ENCODE peak calls at places on chromosomes 13 and 19, in nine cellular contexts. One of them, this sample, is unnamed.

GRCh38 chr13:106286811-106287210 is 248.7 kb downstream of the EFNB2 start:
- DNase-seq in activated CD4-positive, alpha-beta memory T cell treated with anti-CD3 and anti-CD28 coated beads, Interleukin-2, amount 10 ng/mL, durations not matched to agents 7 days and 5 days: no peak
- DNase-seq in H9: no peak
- DNase-seq in CD4-positive, alpha-beta T cell: no peak
- DNase-seq in iris pigment epithelial cell: peak
- DNase-seq in sigmoid colon: no peak
- DNase-seq in AG09309: no peak
- DNase-seq in HT-29: no peak
- DNase-seq in stromal cell of bone marrow: no peak
- DNase-seq in this sample: no peak

GRCh38 chr13:92346046-92346445 is 880.6 kb upstream of the GPC6 start:
- DNase-seq in activated CD4-positive, alpha-beta memory T cell treated with anti-CD3 and anti-CD28 coated beads, Interleukin-2, amount 10 ng/mL, durations not matched to agents 7 days and 5 days: no peak
- DNase-seq in H9: no peak
- DNase-seq in CD4-positive, alpha-beta T cell: no peak
- DNase-seq in iris pigment epithelial cell: no peak
- DNase-seq in sigmoid colon: no peak
- DNase-seq in AG09309: no peak
- DNase-seq in HT-29: no peak
- DNase-seq in stromal cell of bone marrow: no peak
- DNase-seq in this sample: no peak

GRCh38 chr19:48493718-48494515 is 17.7 kb downstream of the LMTK3 start:
- DNase-seq in activated CD4-positive, alpha-beta memory T cell treated with anti-CD3 and anti-CD28 coated beads, Interleukin-2, amount 10 ng/mL, durations not matched to agents 7 days and 5 days: no peak
- DNase-seq in H9: no peak
- DNase-seq in CD4-positive, alpha-beta T cell: no peak
- DNase-seq in iris pigment epithelial cell: no peak
- DNase-seq in sigmoid colon: no peak
- DNase-seq in AG09309: no peak
- DNase-seq in HT-29: no peak
- DNase-seq in stromal cell of bone marrow: no peak
- DNase-seq in this sample: no peak

GRCh38 chr19:10808937-10809655 is 26.9 kb downstream of the TMED1 start:
- DNase-seq in activated CD4-positive, alpha-beta memory T cell treated with anti-CD3 and anti-CD28 coated beads, Interleukin-2, amount 10 ng/mL, durations not matched to agents 7 days and 5 days: peak
- DNase-seq in H9: no peak
- DNase-seq in CD4-positive, alpha-beta T cell: peak
- DNase-seq in iris pigment epithelial cell: peak
- DNase-seq in sigmoid colon: no peak
- DNase-seq in AG09309: peak
- DNase-seq in HT-29: no peak
- DNase-seq in stromal cell of bone marrow: no peak
- DNase-seq in this sample: no peak

GRCh38 chr13:44132710-44133109 is 240.9 kb upstream of the SERP2 start:
- DNase-seq in activated CD4-positive, alpha-beta memory T cell treated with anti-CD3 and anti-CD28 coated beads, Interleukin-2, amount 10 ng/mL, durations not matched to agents 7 days and 5 days: no peak
- DNase-seq in H9: no peak
- DNase-seq in CD4-positive, alpha-beta T cell: no peak
- DNase-seq in iris pigment epithelial cell: peak
- DNase-seq in sigmoid colon: peak
- DNase-seq in AG09309: no peak
- DNase-seq in HT-29: peak
- DNase-seq in stromal cell of bone marrow: peak
- DNase-seq in this sample: no peak

GRCh38 chr19:35596366-35596999 is 10.5 kb downstream of the PMIS2 start:
- DNase-seq in activated CD4-positive, alpha-beta memory T cell treated with anti-CD3 and anti-CD28 coated beads, Interleukin-2, amount 10 ng/mL, durations not matched to agents 7 days and 5 days: no peak
- DNase-seq in H9: no peak
- DNase-seq in CD4-positive, alpha-beta T cell: no peak
- DNase-seq in iris pigment epithelial cell: peak
- DNase-seq in sigmoid colon: no peak
- DNase-seq in AG09309: no peak
- DNase-seq in HT-29: peak
- DNase-seq in stromal cell of bone marrow: no peak
- DNase-seq in this sample: no peak

GRCh38 chr13:23504188-23504587 is 66.0 kb upstream of the TNFRSF19 start:
- DNase-seq in activated CD4-positive, alpha-beta memory T cell treated with anti-CD3 and anti-CD28 coated beads, Interleukin-2, amount 10 ng/mL, durations not matched to agents 7 days and 5 days: no peak
- DNase-seq in H9: no peak
- DNase-seq in CD4-positive, alpha-beta T cell: no peak
- DNase-seq in iris pigment epithelial cell: peak
- DNase-seq in sigmoid colon: no peak
- DNase-seq in AG09309: no peak
- DNase-seq in HT-29: no peak
- DNase-seq in stromal cell of bone marrow: no peak
- DNase-seq in this sample: no peak

GRCh38 chr13:32117696-32118095 is 86.1 kb downstream of the FRY start:
- DNase-seq in activated CD4-positive, alpha-beta memory T cell treated with anti-CD3 and anti-CD28 coated beads, Interleukin-2, amount 10 ng/mL, durations not matched to agents 7 days and 5 days: no peak
- DNase-seq in H9: no peak
- DNase-seq in CD4-positive, alpha-beta T cell: no peak
- DNase-seq in iris pigment epithelial cell: peak
- DNase-seq in sigmoid colon: no peak
- DNase-seq in AG09309: no peak
- DNase-seq in HT-29: peak
- DNase-seq in stromal cell of bone marrow: no peak
- DNase-seq in this sample: no peak

GRCh38 chr13:59461411-59461810 is 702.3 kb downstream of the DIAPH3 start:
- DNase-seq in activated CD4-positive, alpha-beta memory T cell treated with anti-CD3 and anti-CD28 coated beads, Interleukin-2, amount 10 ng/mL, durations not matched to agents 7 days and 5 days: no peak
- DNase-seq in H9: no peak
- DNase-seq in CD4-positive, alpha-beta T cell: no peak
- DNase-seq in iris pigment epithelial cell: no peak
- DNase-seq in sigmoid colon: no peak
- DNase-seq in AG09309: no peak
- DNase-seq in HT-29: no peak
- DNase-seq in stromal cell of bone marrow: no peak
- DNase-seq in this sample: no peak

GRCh38 chr19:29672933-29673336 is 7.7 kb downstream of the PLEKHF1 start:
- DNase-seq in activated CD4-positive, alpha-beta memory T cell treated with anti-CD3 and anti-CD28 coated beads, Interleukin-2, amount 10 ng/mL, durations not matched to agents 7 days and 5 days: peak
- DNase-seq in H9: no peak
- DNase-seq in CD4-positive, alpha-beta T cell: peak
- DNase-seq in iris pigment epithelial cell: no peak
- DNase-seq in sigmoid colon: peak
- DNase-seq in AG09309: no peak
- DNase-seq in HT-29: no peak
- DNase-seq in stromal cell of bone marrow: no peak
- DNase-seq in this sample: no peak

GRCh38 chr19:35044317-35045117 is 3.0 kb downstream of the HPN start:
- DNase-seq in activated CD4-positive, alpha-beta memory T cell treated with anti-CD3 and anti-CD28 coated beads, Interleukin-2, amount 10 ng/mL, durations not matched to agents 7 days and 5 days: peak
- DNase-seq in H9: peak
- DNase-seq in CD4-positive, alpha-beta T cell: peak
- DNase-seq in iris pigment epithelial cell: peak
- DNase-seq in sigmoid colon: no peak
- DNase-seq in AG09309: no peak
- DNase-seq in HT-29: peak
- DNase-seq in stromal cell of bone marrow: no peak
- DNase-seq in this sample: no peak

GRCh38 chr19:19540707-19541515 is 2.8 kb downstream of the CILP2 start:
- DNase-seq in activated CD4-positive, alpha-beta memory T cell treated with anti-CD3 and anti-CD28 coated beads, Interleukin-2, amount 10 ng/mL, durations not matched to agents 7 days and 5 days: peak
- DNase-seq in H9: peak
- DNase-seq in CD4-positive, alpha-beta T cell: peak
- DNase-seq in iris pigment epithelial cell: peak
- DNase-seq in sigmoid colon: no peak
- DNase-seq in AG09309: no peak
- DNase-seq in HT-29: no peak
- DNase-seq in stromal cell of bone marrow: no peak
- DNase-seq in this sample: no peak

GRCh38 chr19:40217027-40217810 is 965 bp downstream of the TTC9B start:
- DNase-seq in activated CD4-positive, alpha-beta memory T cell treated with anti-CD3 and anti-CD28 coated beads, Interleukin-2, amount 10 ng/mL, durations not matched to agents 7 days and 5 days: no peak
- DNase-seq in H9: peak
- DNase-seq in CD4-positive, alpha-beta T cell: no peak
- DNase-seq in iris pigment epithelial cell: no peak
- DNase-seq in sigmoid colon: no peak
- DNase-seq in AG09309: no peak
- DNase-seq in HT-29: peak
- DNase-seq in stromal cell of bone marrow: no peak
- DNase-seq in this sample: no peak

GRCh38 chr19:5492281-5492812 is 37.1 kb downstream of the ZNRF4 start:
- DNase-seq in activated CD4-positive, alpha-beta memory T cell treated with anti-CD3 and anti-CD28 coated beads, Interleukin-2, amount 10 ng/mL, durations not matched to agents 7 days and 5 days: no peak
- DNase-seq in H9: no peak
- DNase-seq in CD4-positive, alpha-beta T cell: no peak
- DNase-seq in iris pigment epithelial cell: no peak
- DNase-seq in sigmoid colon: no peak
- DNase-seq in AG09309: no peak
- DNase-seq in HT-29: no peak
- DNase-seq in stromal cell of bone marrow: no peak
- DNase-seq in this sample: no peak

GRCh38 chr19:33438016-33438671 is 64.6 kb downstream of the CEBPG start:
- DNase-seq in activated CD4-positive, alpha-beta memory T cell treated with anti-CD3 and anti-CD28 coated beads, Interleukin-2, amount 10 ng/mL, durations not matched to agents 7 days and 5 days: no peak
- DNase-seq in H9: no peak
- DNase-seq in CD4-positive, alpha-beta T cell: no peak
- DNase-seq in iris pigment epithelial cell: no peak
- DNase-seq in sigmoid colon: peak
- DNase-seq in AG09309: no peak
- DNase-seq in HT-29: peak
- DNase-seq in stromal cell of bone marrow: no peak
- DNase-seq in this sample: no peak

GRCh38 chr13:112643759-112644459 is 45.9 kb upstream of the ATP11A start:
- DNase-seq in activated CD4-positive, alpha-beta memory T cell treated with anti-CD3 and anti-CD28 coated beads, Interleukin-2, amount 10 ng/mL, durations not matched to agents 7 days and 5 days: no peak
- DNase-seq in H9: no peak
- DNase-seq in CD4-positive, alpha-beta T cell: no peak
- DNase-seq in iris pigment epithelial cell: no peak
- DNase-seq in sigmoid colon: no peak
- DNase-seq in AG09309: no peak
- DNase-seq in HT-29: peak
- DNase-seq in stromal cell of bone marrow: no peak
- DNase-seq in this sample: no peak

GRCh38 chr19:570315-570714 is 2.1 kb upstream of the BSG start:
- DNase-seq in activated CD4-positive, alpha-beta memory T cell treated with anti-CD3 and anti-CD28 coated beads, Interleukin-2, amount 10 ng/mL, durations not matched to agents 7 days and 5 days: no peak
- DNase-seq in H9: peak
- DNase-seq in CD4-positive, alpha-beta T cell: no peak
- DNase-seq in iris pigment epithelial cell: no peak
- DNase-seq in sigmoid colon: no peak
- DNase-seq in AG09309: no peak
- DNase-seq in HT-29: no peak
- DNase-seq in stromal cell of bone marrow: no peak
- DNase-seq in this sample: no peak

GRCh38 chr13:22451345-22451744 is 729.4 kb upstream of the SGCG start:
- DNase-seq in activated CD4-positive, alpha-beta memory T cell treated with anti-CD3 and anti-CD28 coated beads, Interleukin-2, amount 10 ng/mL, durations not matched to agents 7 days and 5 days: no peak
- DNase-seq in H9: no peak
- DNase-seq in CD4-positive, alpha-beta T cell: no peak
- DNase-seq in iris pigment epithelial cell: no peak
- DNase-seq in sigmoid colon: no peak
- DNase-seq in AG09309: no peak
- DNase-seq in HT-29: no peak
- DNase-seq in stromal cell of bone marrow: peak
- DNase-seq in this sample: no peak

GRCh38 chr19:55304980-55305379 is 20.2 kb downstream of the TMEM150B start:
- DNase-seq in activated CD4-positive, alpha-beta memory T cell treated with anti-CD3 and anti-CD28 coated beads, Interleukin-2, amount 10 ng/mL, durations not matched to agents 7 days and 5 days: no peak
- DNase-seq in H9: peak
- DNase-seq in CD4-positive, alpha-beta T cell: no peak
- DNase-seq in iris pigment epithelial cell: no peak
- DNase-seq in sigmoid colon: no peak
- DNase-seq in AG09309: no peak
- DNase-seq in HT-29: no peak
- DNase-seq in stromal cell of bone marrow: no peak
- DNase-seq in this sample: no peak